ENCODE peak calls at places on chromosome 7, in seven cellular contexts. O, S, E, Q, G, L and K are unnamed samples.

GRCh38 chr7:141014523-141015395 is at the start of gene MRPS33:
- DNase-seq in E (peak), O (peak), Q (peak), G (peak), L (peak), S (peak), K (peak)

GRCh38 chr7:152894295-152895170 is 135.0 kb downstream of the ACTR3B start:
- DNase-seq in E (no peak), S (peak), G (peak), O (no peak), Q (peak), L (peak), K (peak)

GRCh38 chr7:131431289-131431688 is 103.6 kb downstream of the MKLN1 start:
- DNase-seq in O (no peak), S (no peak), Q (no peak), L (peak), E (no peak), G (peak), K (no peak)

GRCh38 chr7:1320616-1321289 is 88.1 kb downstream of the UNCX start:
- DNase-seq in G (no peak), S (peak), Q (no peak), L (no peak), E (peak), O (no peak), K (no peak)

GRCh38 chr7:104795616-104796398 is 218.2 kb upstream of the KMT2E start:
- DNase-seq in L (no peak), O (no peak), E (no peak), G (peak), Q (no peak), S (no peak), K (no peak)

GRCh38 chr7:68542831-68543230 is 1055.4 kb upstream of the AUTS2 start:
- DNase-seq in L (no peak), Q (no peak), G (no peak), S (no peak), E (no peak), O (no peak), K (no peak)

GRCh38 chr7:1449501-1449900 is 9.8 kb downstream of the MICALL2 start:
- DNase-seq in L (no peak), G (no peak), Q (no peak), E (no peak), S (no peak), O (no peak), K (no peak)

GRCh38 chr7:84076219-84076618 is 118.4 kb downstream of the SEMA3A start:
- DNase-seq in S (no peak), Q (no peak), G (no peak), O (no peak), E (no peak), L (no peak), K (no peak)

DNA sequence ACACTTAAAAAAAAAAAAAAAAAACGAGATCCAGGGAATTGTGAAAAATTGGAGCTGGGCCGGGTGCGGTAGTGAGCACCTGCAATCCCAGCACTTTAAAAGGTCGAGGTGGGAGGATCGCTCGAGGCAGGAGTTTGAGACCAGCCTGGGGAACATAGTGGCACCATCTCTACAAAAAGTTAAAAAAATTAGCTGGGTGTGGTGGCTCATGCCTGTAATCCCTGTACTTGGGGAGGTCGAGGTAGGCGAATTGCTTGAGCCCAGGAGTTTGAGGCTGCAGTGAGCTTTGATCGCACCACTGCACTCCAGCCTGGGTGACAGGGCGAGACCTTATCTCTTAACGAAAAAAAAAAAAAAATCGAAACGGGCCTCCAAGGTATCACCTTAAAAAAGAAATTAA is 2.0 kb downstream of the CLDN4 start:
- DNase-seq in O (no peak), G (peak), S (no peak), L (no peak), Q (no peak), E (no peak), K (no peak)
- H3K27ac ChIP-seq in O (no peak), G (peak), S (no peak), L (no peak), Q (no peak), E (peak), K (peak)

GRCh38 chr7:132584796-132585494 is 8.7 kb upstream of the PLXNA4 start:
- DNase-seq in L (no peak), S (no peak), G (no peak), O (no peak), Q (no peak), E (no peak), K (no peak)

GRCh38 chr7:132592238-132592946 is 16.1 kb upstream of the PLXNA4 start:
- DNase-seq in O (no peak), E (no peak), Q (no peak), L (no peak), S (no peak), G (no peak), K (no peak)

GRCh38 chr7:132592947-132593335 is 16.7 kb upstream of the PLXNA4 start:
- DNase-seq in L (no peak), G (no peak), Q (no peak), O (no peak), E (no peak), S (no peak), K (no peak)

GRCh38 chr7:132590162-132590561 is 13.9 kb upstream of the PLXNA4 start:
- DNase-seq in E (no peak), Q (peak), G (peak), L (no peak), S (no peak), O (no peak), K (no peak)

GRCh38 chr7:132588596-132588995 is 12.3 kb upstream of the PLXNA4 start:
- DNase-seq in E (no peak), G (no peak), Q (no peak), L (no peak), O (no peak), S (no peak), K (no peak)
- H3K27ac ChIP-seq in E (no peak), G (no peak), Q (no peak), L (no peak), O (no peak), S (no peak), K (no peak)

DNA sequence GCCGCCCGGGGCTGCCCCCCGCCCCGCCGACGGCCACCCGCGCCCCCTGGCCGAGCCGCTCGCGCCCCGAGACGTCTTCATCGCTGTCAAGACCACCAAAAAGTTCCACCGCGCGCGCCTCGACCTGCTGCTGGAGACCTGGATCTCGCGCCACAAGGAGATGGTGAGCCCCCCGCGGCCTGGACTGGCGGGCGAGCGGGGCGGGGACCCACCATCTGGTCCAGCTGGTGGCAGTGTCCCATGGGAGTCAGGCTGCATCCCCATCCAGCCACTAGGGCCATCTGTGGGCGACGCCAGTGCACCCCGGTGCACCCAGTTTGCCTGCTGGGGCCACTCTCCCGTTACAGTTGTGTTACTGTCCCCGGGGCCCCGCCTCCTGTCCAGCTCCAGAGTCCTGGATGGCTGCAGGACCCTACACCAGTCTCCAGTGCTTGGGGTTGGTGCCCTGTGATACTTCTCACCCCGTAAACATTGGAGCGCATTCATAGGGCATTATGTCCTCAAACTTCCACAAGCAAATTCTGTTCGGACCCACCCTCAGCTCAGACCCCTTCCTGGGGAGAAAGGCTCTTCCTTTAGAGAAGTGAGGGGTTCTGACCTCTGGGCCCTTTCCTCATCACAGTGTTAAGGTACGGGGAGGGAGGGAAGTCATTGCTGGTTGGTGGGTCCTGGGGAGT is 695 bp downstream of the LFNG start:
- DNase-seq in S (peak), O (no peak), E (no peak), L (no peak), Q (peak), G (peak), K (peak)
- H3K27ac ChIP-seq in S (peak), O (peak), E (no peak), L (no peak), Q (no peak), G (no peak), K (no peak)

DNA sequence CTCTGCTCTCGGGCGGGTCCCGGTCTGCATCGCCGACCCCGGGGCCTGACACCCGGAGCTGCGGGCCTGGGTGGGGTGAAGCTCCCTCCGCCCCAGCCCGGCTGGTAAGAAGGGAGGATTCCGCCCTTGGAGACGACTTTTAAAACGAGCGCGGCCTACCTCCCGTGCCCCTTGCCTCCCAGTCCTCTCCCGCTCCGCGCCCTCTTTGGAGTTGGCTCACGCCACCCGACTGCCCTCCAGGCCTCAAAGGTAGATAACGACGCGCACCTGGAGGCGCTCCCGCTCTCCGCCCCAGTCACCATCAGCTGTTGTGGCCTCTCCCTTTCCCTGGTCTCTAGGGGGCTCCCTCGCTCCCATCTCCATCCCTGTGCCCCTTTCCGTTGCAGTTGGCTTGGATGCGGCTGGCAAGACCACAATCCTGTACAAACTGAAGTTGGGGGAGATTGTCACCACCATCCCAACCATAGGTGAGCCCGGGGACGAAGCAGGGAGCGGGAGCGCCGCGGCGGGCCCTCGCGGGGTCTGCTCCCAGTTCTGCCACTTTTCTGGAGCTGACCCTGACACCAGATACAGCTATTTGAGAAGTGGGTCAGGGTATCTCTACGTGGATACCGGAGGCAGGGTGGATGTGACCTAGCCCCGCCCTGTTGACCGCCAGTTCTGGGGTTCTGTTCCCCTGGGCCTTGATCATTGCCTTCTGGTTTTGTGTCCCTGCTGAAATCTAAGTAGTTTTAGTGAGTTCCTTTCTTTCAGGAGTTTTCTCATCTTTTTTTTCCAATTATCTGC is 679 bp downstream of the ARF5 start:
- DNase-seq in E (peak), L (peak), S (peak), Q (peak), G (peak), O (no peak), K (peak)
- H3K27ac ChIP-seq in E (peak), L (peak), S (peak), Q (peak), G (no peak), O (peak), K (peak)

GRCh38 chr7:96238976-96239766 is 82.7 kb downstream of the SLC25A13 start:
- DNase-seq in L (peak), E (no peak), S (no peak), O (no peak), G (no peak), Q (no peak), K (no peak)
- H3K27ac ChIP-seq in L (no peak), E (no peak), S (no peak), O (no peak), G (no peak), Q (no peak), K (no peak)

GRCh38 chr7:94657771-94658693 is 2.1 kb upstream of the SGCE start:
- DNase-seq in S (peak), Q (peak), O (peak), E (peak), L (peak), G (peak), K (peak)
- H3K27ac ChIP-seq in S (no peak), Q (no peak), O (no peak), E (no peak), L (peak), G (no peak), K (no peak)

GRCh38 chr7:132652507-132652906 is 76.2 kb upstream of the PLXNA4 start:
- DNase-seq in E (no peak), Q (no peak), L (no peak), G (no peak), O (no peak), S (no peak), K (no peak)
- H3K27ac ChIP-seq in E (no peak), Q (no peak), L (no peak), G (no peak), O (no peak), S (no peak), K (no peak)